ENCODE peak calls at places on chromosomes 16 and 17, in five cellular contexts. S, G, Q, U and L are unnamed samples.

GRCh38 chr17:48636177-48637018 is 10.2 kb upstream of the HOXB9 start:
- DNase-seq in Q (no peak), S (no peak), U (peak; percentile 56), G (no peak), L (peak; percentile 59)

GRCh38 chr17:50221500-50222480 is 20.4 kb upstream of the COL1A1 start:
- DNase-seq in S (no peak), G (peak; percentile 72), Q (no peak), U (no peak), L (peak; percentile 67)

GRCh38 chr17:19338031-19338990 is 24.2 kb downstream of the B9D1 start:
- DNase-seq in S (no peak), G (no peak), Q (no peak), U (peak; percentile 69), L (peak; percentile 59)

GRCh38 chr16:12613131-12613991 is 190.3 kb downstream of the CPPED1 start:
- DNase-seq in S (peak; percentile 26), U (no peak), Q (peak; percentile 2), G (no peak), L (no peak)

GRCh38 chr16:21101631-21102420 is 48.8 kb downstream of the DNAH3 start:
- DNase-seq in U (no peak), Q (no peak), G (no peak), S (peak; percentile 18), L (peak; percentile 39)

GRCh38 chr17:28405632-28406477 is at the start of gene SLC46A1:
- DNase-seq in S (no peak), Q (no peak), U (peak; percentile 67), G (peak; percentile 57), L (peak; percentile 7)

GRCh38 chr17:1592751-1593629 is 30.4 kb upstream of the PITPNA start:
- DNase-seq in U (no peak), S (no peak), Q (no peak), G (no peak), L (no peak)

GRCh38 chr16:75250809-75251279 is 580 bp downstream of the BCAR1 start:
- DNase-seq in G (no peak), U (no peak), Q (no peak), S (no peak), L (no peak)

GRCh38 chr16:50259334-50260205 is 6.8 kb upstream of the ADCY7 start:
- DNase-seq in U (peak; percentile 60), Q (no peak), S (no peak), G (peak; percentile 68), L (peak; percentile 35)

GRCh38 chr16:12186774-12187335 is 210.3 kb downstream of the SNX29 start:
- DNase-seq in G (no peak), Q (no peak), U (no peak), S (peak; percentile 25), L (no peak)

GRCh38 chr17:79338589-79338988 is 264.0 kb downstream of the ENGASE start:
- DNase-seq in G (no peak), Q (no peak), U (no peak), S (no peak), L (no peak)

GRCh38 chr16:54353097-54353496 is 66.5 kb upstream of the IRX3 start:
- DNase-seq in U (no peak), Q (no peak), G (no peak), S (no peak), L (no peak)

GRCh38 chr16:70476272-70477020 is 22.1 kb downstream of the FCSK start:
- DNase-seq in U (no peak), Q (peak; percentile 34), S (peak; percentile 55), G (no peak), L (peak; percentile 65)

GRCh38 chr16:12503201-12503600 is 300.5 kb downstream of the CPPED1 start:
- DNase-seq in G (no peak), Q (no peak), U (no peak), S (no peak), L (no peak)

GRCh38 chr17:46976626-46977270 is 2.3 kb downstream of the RPRML start:
- DNase-seq in U (no peak), Q (no peak), S (no peak), G (no peak), L (no peak)

GRCh38 chr16:69712914-69713581 is 13.3 kb downstream of the NQO1 start:
- DNase-seq in U (no peak), S (no peak), G (no peak), Q (no peak), L (no peak)

GRCh38 chr16:9934723-9935508 is 247.3 kb downstream of the GRIN2A start:
- DNase-seq in G (peak; percentile 71), Q (no peak), U (peak; percentile 40), S (no peak), L (no peak)

GRCh38 chr17:2631211-2631610 is 37.8 kb downstream of the PAFAH1B1 start:
- DNase-seq in Q (no peak), S (no peak), G (no peak), U (no peak), L (no peak)

GRCh38 chr17:42132941-42133340 is 10.3 kb downstream of the HSPB9 start:
- DNase-seq in G (no peak), Q (peak; percentile 64), U (no peak), S (peak; percentile 58), L (peak; percentile 69)

GRCh38 chr16:20740007-20740883 is 1.4 kb downstream of the THUMPD1 start:
- DNase-seq in U (no peak), G (no peak), S (peak; percentile 3), Q (no peak), L (peak; percentile 10)

DNA sequence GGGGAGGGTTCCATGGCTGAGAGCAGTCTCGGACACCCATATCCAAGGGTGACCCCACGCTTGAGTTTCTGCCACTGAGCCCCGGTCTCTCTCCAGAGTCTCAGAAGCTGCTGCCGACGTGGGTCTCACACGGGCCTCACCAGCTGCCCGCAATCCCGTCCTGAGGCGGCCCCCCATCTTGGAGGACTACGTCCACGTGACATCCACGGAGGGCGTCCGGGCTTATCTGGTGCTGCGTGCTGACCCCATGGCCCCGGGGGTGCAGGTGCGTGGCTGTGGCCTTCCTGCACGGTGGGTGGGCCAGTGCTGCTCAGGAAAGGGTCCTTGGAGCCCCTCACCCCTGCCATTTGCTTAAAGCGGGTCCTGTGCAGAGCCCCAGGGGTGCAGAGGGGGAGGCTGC is 1.0 kb downstream of the CHTF18 start:
- DNase-seq in Q (no peak), G (no peak), U (no peak), S (no peak), L (no peak)
- H3K4me3 ChIP-seq in Q (peak overlapping the region; percentile 94), G (no peak overlapping the region), U (peak overlapping the region; percentile 92), S (peak overlapping the region; percentile 79), L (peak overlapping the region; percentile 75)

DNA sequence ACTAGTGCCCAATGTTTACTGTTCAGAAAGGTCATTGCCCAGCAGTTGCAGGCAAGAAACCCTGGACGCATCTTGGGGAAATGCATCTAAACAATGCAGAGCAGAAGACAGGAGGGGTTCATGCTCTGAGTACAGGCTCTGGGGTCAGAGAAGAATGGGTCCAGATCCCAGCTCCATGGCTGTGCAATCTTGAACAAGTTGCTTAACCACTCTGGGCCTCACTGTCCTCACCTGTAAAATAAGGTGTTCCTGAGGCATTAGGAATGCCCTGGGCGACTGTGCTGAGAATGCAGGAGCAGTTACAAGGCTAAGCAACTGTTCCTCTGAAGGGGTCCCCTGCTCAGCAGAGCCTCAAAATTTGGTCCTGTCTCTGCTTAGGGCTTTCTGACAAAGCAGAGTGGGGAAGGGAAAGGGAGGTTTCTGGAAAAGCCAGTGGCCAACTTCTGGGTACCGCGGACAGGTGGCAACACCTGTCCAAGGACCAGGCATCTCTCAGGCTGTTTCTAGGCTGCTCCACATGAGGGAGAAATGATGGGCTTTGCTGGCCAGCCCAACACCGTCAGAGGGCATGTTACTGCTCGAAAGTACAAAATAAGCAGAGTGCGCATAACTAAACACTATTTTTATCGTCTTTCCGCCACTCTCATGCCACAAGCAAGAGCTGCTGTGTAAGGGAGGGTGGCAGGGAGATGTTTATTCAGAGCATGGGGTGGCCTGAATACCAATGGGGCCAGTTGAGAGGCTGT is 176.8 kb downstream of the XYLT1 start:
- DNase-seq in Q (no peak), G (no peak), U (no peak), S (no peak), L (no peak)
- TF ChIP-seq CTCF in Q (no peak), G (no peak), U (no peak), S (no peak), L (no peak)

DNA sequence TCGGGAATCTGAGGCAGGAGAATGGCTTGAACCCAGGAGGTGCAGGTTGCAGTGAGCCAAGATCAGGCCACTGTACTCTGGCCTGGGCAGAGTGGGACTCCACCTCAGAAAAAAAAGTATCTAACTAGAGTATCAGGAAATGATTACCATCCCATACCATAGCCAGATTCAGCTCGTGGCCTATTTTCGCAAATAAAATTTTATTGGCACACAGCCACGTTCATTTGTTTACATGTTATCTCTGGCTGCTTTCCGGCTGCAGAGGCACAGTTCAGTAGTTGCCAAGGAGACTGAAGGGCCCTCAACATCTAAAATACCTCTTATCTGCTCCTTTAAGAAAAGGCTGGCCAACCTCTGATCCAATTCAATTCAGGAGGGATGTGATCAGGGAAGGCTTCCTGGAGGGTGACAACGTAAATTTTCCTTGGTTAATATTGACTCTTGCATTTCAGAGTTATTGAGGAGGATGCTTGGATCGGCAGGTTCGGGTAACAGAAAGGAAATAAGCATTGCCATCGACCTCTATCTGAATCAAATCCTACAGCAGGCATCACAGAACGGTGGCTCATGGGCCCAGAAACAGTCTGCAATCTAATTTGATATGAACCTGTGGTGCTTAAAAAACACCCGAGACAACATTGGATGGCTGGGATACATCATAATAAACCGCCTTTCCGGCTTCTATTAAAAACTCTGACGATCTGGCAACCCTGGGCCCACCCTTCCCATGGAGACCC is 73.8 kb downstream of the XYLT1 start:
- DNase-seq in U (no peak), Q (no peak), G (peak; percentile 67), S (peak; percentile 30), L (peak; percentile 80)
- H3K4me3 ChIP-seq in U (no peak overlapping the region), Q (no peak overlapping the region), G (no peak overlapping the region), S (no peak overlapping the region), L (no peak overlapping the region)

GRCh38 chr17:29622337-29623282 is at the start of gene CORO6:
- DNase-seq in G (peak; percentile 62), S (no peak), Q (no peak), U (peak; percentile 70), L (peak; percentile 48)

GRCh38 chr17:29627951-29628350 is 5.2 kb upstream of the CORO6 start:
- DNase-seq in U (no peak), S (no peak), G (no peak), Q (no peak), L (no peak)

GRCh38 chr17:29623283-29623647 is 553 bp upstream of the CORO6 start:
- DNase-seq in G (no peak), Q (no peak), S (no peak), U (no peak), L (no peak)

GRCh38 chr17:29624586-29624985 is 1.9 kb upstream of the CORO6 start:
- DNase-seq in S (no peak), G (no peak), U (no peak), Q (no peak), L (no peak)

DNA sequence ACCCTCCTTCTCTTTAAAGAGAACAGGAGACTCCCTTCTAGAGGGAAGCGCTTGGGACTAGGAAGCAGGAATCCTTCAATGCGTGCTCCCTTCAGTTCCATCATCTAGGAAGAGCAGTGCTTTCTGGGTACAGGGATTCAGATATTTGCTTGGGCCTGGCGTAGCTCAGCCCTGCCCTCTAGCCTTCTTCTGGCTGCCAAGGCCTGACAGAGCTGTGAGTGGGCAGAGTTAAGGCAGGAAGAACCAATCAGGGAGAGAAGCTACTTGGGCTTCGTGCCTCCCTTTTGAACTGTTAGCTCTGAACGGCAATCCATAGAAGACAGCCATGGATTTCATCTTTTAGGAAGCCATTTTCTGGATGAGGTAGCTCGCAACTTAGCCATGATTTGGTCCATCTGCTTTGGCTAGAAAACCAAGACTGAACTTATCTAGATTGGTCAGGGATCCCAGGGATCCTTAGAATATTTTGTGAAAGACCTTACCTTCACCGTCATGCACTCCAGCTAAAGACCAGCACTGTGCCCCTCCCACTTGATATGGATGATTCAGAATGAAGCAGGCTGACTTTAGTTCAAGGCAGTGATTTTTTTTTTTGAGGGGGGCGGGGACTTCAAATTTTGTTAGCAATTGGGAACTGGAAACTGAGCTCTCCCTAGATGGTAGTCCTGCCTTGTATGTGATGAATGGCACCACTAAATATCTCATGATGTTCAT is 2.5 kb upstream of the CORO6 start:
- DNase-seq in G (no peak), S (no peak), Q (no peak), U (no peak), L (no peak)
- TF ChIP-seq CTCF in G (no peak), S (no peak), Q (peak; percentile 3), U (no peak), L (no peak)

GRCh38 chr16:57800213-57801097 is 1.8 kb downstream of the KIFC3 start:
- DNase-seq in Q (no peak), G (no peak), U (no peak), S (no peak), L (no peak)
- H3K4me3 ChIP-seq in Q (peak overlapping the region; percentile 68), G (peak overlapping the region; percentile 47), U (peak overlapping the region; percentile 85), S (peak overlapping the region; percentile 76), L (peak overlapping the region; percentile 70)